ENCODE peak calls at places on chromosome 11, in four cellular contexts. J is anterior cingulate cortex, V is GM12892, O is hepatocyte. T is an unnamed sample.
A peak's percentile ranks its signal among the peaks of the same experiment; 100 is the strongest.

GRCh38 chr11:113255741-113256140 is 58.6 kb upstream of the TTC12 start:
- DNase-seq in J (no peak), V (no peak), O (no peak), T (no peak)

GRCh38 chr11:62435741-62436485 is 17.1 kb downstream of the SCGB1A1 start:
- DNase-seq in J (no peak), V (no peak), O (no peak), T (no peak)

GRCh38 chr11:12092714-12093113 is 17.7 kb upstream of the MICAL2 start:
- DNase-seq in J (no peak), V (no peak), O (no peak), T (peak; percentile 52)

GRCh38 chr11:35237860-35238715 is 99.1 kb downstream of the CD44 start:
- DNase-seq in J (no peak), V (no peak), O (peak; percentile 73), T (peak; percentile 11)

GRCh38 chr11:472816-473215 is 22.7 kb downstream of the PTDSS2 start:
- DNase-seq in J (no peak), V (no peak), O (no peak), T (no peak)

GRCh38 chr11:10493041-10493663 is 38.1 kb downstream of the AMPD3 start:
- DNase-seq in J (no peak), V (no peak), O (no peak), T (no peak)

GRCh38 chr11:116348226-116348625 is 424.6 kb downstream of the BUD13 start:
- DNase-seq in J (no peak), V (no peak), O (no peak), T (no peak)

GRCh38 chr11:128482512-128483191 is 104.7 kb downstream of the ETS1 start:
- DNase-seq in J (no peak), V (no peak), O (no peak), T (no peak)

GRCh38 chr11:17686185-17686980 is 33.0 kb upstream of the MYOD1 start:
- DNase-seq in J (no peak), V (no peak), O (no peak), T (no peak)

GRCh38 chr11:5596611-5597201 is at the start of gene TRIM6:
- DNase-seq in J (no peak), V (no peak), O (peak; percentile 80), T (no peak)

GRCh38 chr11:117345039-117345438 is 17.4 kb downstream of the CEP164 start:
- DNase-seq in J (no peak), V (no peak), O (no peak), T (no peak)

GRCh38 chr11:27161071-27161470 is 120.5 kb downstream of the BBOX1 start:
- DNase-seq in J (no peak), V (no peak), O (no peak), T (no peak)

GRCh38 chr11:64541131-64541530 is 49.9 kb upstream of the SLC22A12 start:
- DNase-seq in J (no peak), V (no peak), O (no peak), T (no peak)

GRCh38 chr11:122696662-122697061 is 41.1 kb downstream of the UBASH3B start:
- DNase-seq in J (no peak), V (peak; percentile 53), O (no peak), T (no peak)

GRCh38 chr11:57430946-57431345 is 4.0 kb upstream of the SLC43A3 start:
- DNase-seq in J (no peak), V (no peak), O (no peak), T (no peak)

GRCh38 chr11:57055780-57056179 is 67.1 kb downstream of the OR5AK2 start:
- DNase-seq in J (no peak), V (no peak), O (no peak), T (no peak)

GRCh38 chr11:112525270-112525669 is 264.6 kb upstream of the PLET1 start:
- DNase-seq in J (no peak), V (no peak), O (no peak), T (no peak)